ENCODE peak calls at places on chromosomes 6 and 20, in four cellular contexts. J is lung, E is lower lobe of right lung, G is fibroblast of lung. K is an unnamed sample.

GRCh38 chr20:47241345-47241781 is 115.1 kb downstream of the ZMYND8 start:
- DNase-seq in G (peak), E (no peak), J (no peak), K (no peak)

GRCh38 chr6:111601875-111602274 is 3.8 kb downstream of the TRAF3IP2 start:
- DNase-seq in J (no peak), G (peak), E (no peak), K (no peak)

GRCh38 chr6:136550045-136550329 is 235 bp downstream of the MAP7 start:
- DNase-seq in E (no peak), G (no peak), J (no peak), K (no peak)

GRCh38 chr6:127053032-127053908 is 65.2 kb upstream of the RSPO3 start:
- DNase-seq in E (no peak), G (peak), J (no peak), K (no peak)

GRCh38 chr20:57323034-57323433 is 6.6 kb upstream of the SPO11 start:
- DNase-seq in J (no peak), E (no peak), G (peak), K (no peak)

GRCh38 chr6:4102687-4103244 is 23.8 kb upstream of the FAM217A start:
- DNase-seq in G (no peak), E (no peak), J (no peak), K (no peak)

GRCh38 chr20:3730803-3731370 is 1.6 kb upstream of the HSPA12B start:
- DNase-seq in G (no peak), J (no peak), E (no peak), K (no peak)

GRCh38 chr6:4371207-4371921 is 236.0 kb upstream of the ECI2 start:
- DNase-seq in J (no peak), G (peak), E (no peak), K (no peak)

GRCh38 chr6:20038805-20039204 is 173.5 kb downstream of the MBOAT1 start:
- DNase-seq in J (no peak), G (peak), E (no peak), K (peak)

GRCh38 chr6:7145269-7146078 is 37.7 kb downstream of the RREB1 start:
- DNase-seq in E (no peak), G (no peak), J (peak), K (peak)

GRCh38 chr20:46928580-46929132 is 34.0 kb downstream of the EYA2 start:
- DNase-seq in G (peak), E (no peak), J (no peak), K (no peak)

GRCh38 chr20:61881416-61881815 is 184.3 kb downstream of the TAF4 start:
- DNase-seq in E (no peak), J (no peak), G (no peak), K (no peak)

GRCh38 chr20:32681175-32682084 is 7.7 kb upstream of the C20orf203 start:
- DNase-seq in G (peak), E (no peak), J (no peak), K (peak)

GRCh38 chr20:57390604-57391438 is at the start of gene RBM38:
- DNase-seq in J (peak), G (peak), E (peak), K (no peak)

GRCh38 chr20:23583526-23583925 is 15.2 kb upstream of the CST9L start:
- DNase-seq in E (no peak), G (no peak), J (no peak), K (peak)

GRCh38 chr20:19015326-19015725 is 197.1 kb upstream of the SLC24A3 start:
- DNase-seq in E (no peak), J (no peak), G (no peak), K (no peak)

GRCh38 chr6:72248621-72249020 is 362.3 kb downstream of the RIMS1 start:
- DNase-seq in G (peak), J (no peak), E (no peak), K (no peak)

GRCh38 chr6:30894381-30894780 is 10.1 kb downstream of the DDR1 start:
- DNase-seq in G (no peak), E (peak), J (no peak), K (no peak)

GRCh38 chr6:88220493-88220892 is 54.3 kb upstream of the CNR1 start:
- DNase-seq in J (no peak), G (peak), E (no peak), K (no peak)

GRCh38 chr6:134288538-134289203 is 29.2 kb downstream of the SGK1 start:
- DNase-seq in E (no peak), G (peak), J (no peak), K (peak)

GRCh38 chr6:123967900-123968299 is 164.2 kb downstream of the NKAIN2 start:
- DNase-seq in G (no peak), E (no peak), J (no peak), K (no peak)

GRCh38 chr6:26569433-26569764 is 27.4 kb upstream of the ABT1 start:
- DNase-seq in J (no peak), G (no peak), E (no peak), K (no peak)

GRCh38 chr20:34736106-34736505 is 32.0 kb downstream of the TP53INP2 start:
- DNase-seq in E (no peak), G (no peak), J (no peak), K (no peak)

GRCh38 chr6:38460216-38460615 is 179.5 kb downstream of the BTBD9 start:
- DNase-seq in G (peak), E (no peak), J (no peak), K (no peak)

GRCh38 chr20:9989066-9989724 is 45.6 kb upstream of the ANKEF1 start:
- DNase-seq in J (no peak), E (no peak), G (peak), K (no peak)

GRCh38 chr6:20817806-20818320 is 283.6 kb downstream of the CDKAL1 start:
- DNase-seq in J (no peak), E (no peak), G (peak), K (no peak)

GRCh38 chr6:47247227-47247797 is 62.4 kb downstream of the TNFRSF21 start:
- DNase-seq in J (no peak), E (no peak), G (no peak), K (no peak)

GRCh38 chr20:57680934-57681914 is 28.6 kb downstream of the PMEPA1 start:
- DNase-seq in J (no peak), E (no peak), G (no peak), K (no peak)

GRCh38 chr6:44932651-44933091 is 395.5 kb upstream of the RUNX2 start:
- DNase-seq in E (no peak), J (no peak), G (no peak), K (no peak)

GRCh38 chr6:158629376-158630221 is 14.9 kb downstream of the DYNLT1 start:
- DNase-seq in E (no peak), G (no peak), J (no peak), K (no peak)

GRCh38 chr20:16286601-16287000 is 286.6 kb downstream of the KIF16B start:
- DNase-seq in G (no peak), E (no peak), J (no peak), K (no peak)

GRCh38 chr6:55980627-55981211 is 105.3 kb upstream of the BMP5 start:
- DNase-seq in J (no peak), E (no peak), G (peak), K (no peak)

GRCh38 chr20:21515300-21516179 is 1.7 kb upstream of the NKX2-2 start:
- DNase-seq in J (no peak), E (no peak), G (no peak), K (no peak)

GRCh38 chr6:164321297-164321696 is 906.8 kb downstream of the QKI start:
- DNase-seq in G (no peak), J (no peak), E (no peak), K (no peak)

GRCh38 chr20:16438100-16438499 is 135.1 kb downstream of the KIF16B start:
- DNase-seq in J (no peak), G (no peak), E (no peak), K (no peak)

GRCh38 chr20:25247666-25248500 is at the start of gene PYGB:
- DNase-seq in G (peak), E (peak), J (peak), K (peak)

GRCh38 chr6:43817192-43817591 is 47.2 kb downstream of the VEGFA start:
- DNase-seq in G (no peak), E (no peak), J (no peak), K (no peak)

GRCh38 chr6:17863971-17864754 is 123.3 kb downstream of the KIF13A start:
- DNase-seq in E (no peak), J (no peak), G (peak), K (peak)

GRCh38 chr6:169172946-169173345 is 80.7 kb downstream of the THBS2 start:
- DNase-seq in G (no peak), J (peak), E (no peak), K (no peak)

GRCh38 chr20:32360333-32360634 is 2.2 kb downstream of the ASXL1 start:
- DNase-seq in G (no peak), J (no peak), E (no peak), K (no peak)

DNA sequence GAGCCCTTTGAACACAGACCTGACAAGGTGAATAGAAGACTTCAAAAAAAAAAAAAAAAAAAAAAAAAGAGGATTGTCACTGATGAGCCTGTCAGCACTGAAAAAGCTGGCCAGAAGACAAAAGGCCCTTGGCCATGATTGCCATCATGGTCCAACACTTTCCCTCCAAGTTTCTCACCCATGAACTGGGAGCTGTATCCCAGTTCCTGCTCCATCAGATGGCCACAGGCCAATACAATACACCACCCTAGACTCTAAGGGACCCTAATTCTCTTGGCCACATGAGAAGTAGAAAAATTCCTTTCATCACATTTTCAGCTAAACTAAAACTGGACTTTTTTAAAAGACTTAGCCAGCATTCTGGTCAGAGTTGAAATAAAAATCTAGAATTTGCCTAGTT is 50.2 kb downstream of the NUDT3 start:
- DNase-seq in J (no peak), E (no peak), G (no peak), K (no peak)
- H3K27ac ChIP-seq in J (peak), E (no peak), G (no peak), K (no peak)

DNA sequence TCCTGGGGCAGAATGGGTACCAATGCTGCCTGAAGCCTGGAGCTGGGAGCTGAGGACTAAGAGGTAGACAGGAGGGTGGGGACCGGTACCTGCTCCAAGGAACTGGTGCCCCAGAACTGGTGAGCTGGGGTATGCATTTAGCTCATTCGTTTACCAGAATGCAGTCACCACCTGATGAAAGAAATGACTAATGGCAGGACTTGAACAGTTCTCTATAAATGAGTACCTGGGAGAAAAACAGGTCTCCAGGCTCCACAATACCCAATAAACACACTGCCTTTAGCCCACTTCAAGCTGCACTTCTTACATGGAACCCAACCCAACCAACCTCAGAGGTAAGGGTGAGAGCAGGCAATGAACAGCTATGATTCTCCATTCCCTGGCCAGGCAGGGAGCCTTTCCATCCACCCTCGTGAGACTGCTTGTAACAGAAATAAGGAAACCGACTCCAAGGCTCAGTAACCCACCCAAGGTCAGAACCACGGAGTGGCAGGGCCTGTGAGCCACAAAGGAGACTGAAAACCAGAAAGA is 15.4 kb downstream of the FKBP1A start:
- DNase-seq in E (no peak), J (no peak), G (no peak), K (no peak)
- H3K27ac ChIP-seq in E (peak), J (peak), G (no peak), K (peak)

GRCh38 chr6:116459927-116460326 is 1.2 kb upstream of the CALHM6 start:
- DNase-seq in E (no peak), J (no peak), G (no peak), K (no peak)

GRCh38 chr6:116465246-116465645 is 4.1 kb downstream of the CALHM6 start:
- DNase-seq in E (peak), J (no peak), G (no peak), K (no peak)

GRCh38 chr6:116462516-116462915 is 1.3 kb downstream of the CALHM6 start:
- DNase-seq in J (no peak), E (no peak), G (no peak), K (no peak)

GRCh38 chr6:116461075-116461474 is at the start of gene CALHM6:
- DNase-seq in J (no peak), G (no peak), E (no peak), K (no peak)

GRCh38 chr6:116461563-116462507 is 660 bp downstream of the CALHM6 start:
- DNase-seq in E (peak), G (peak), J (peak), K (no peak)
- H3K27ac ChIP-seq in E (peak), G (no peak), J (no peak), K (no peak)

GRCh38 chr6:32183483-32184083 is 470 bp downstream of the AGER start:
- DNase-seq in G (no peak), E (no peak), J (no peak), K (no peak)

GRCh38 chr6:32181890-32182529 is 2.0 kb downstream of the AGER start:
- DNase-seq in G (no peak), E (no peak), J (no peak), K (no peak)

GRCh38 chr6:32181148-32181702 is 2.8 kb downstream of the AGER start:
- DNase-seq in E (no peak), J (no peak), G (no peak), K (no peak)

GRCh38 chr6:32183030-32183429 is 1.0 kb downstream of the AGER start:
- DNase-seq in J (no peak), E (no peak), G (no peak), K (no peak)

GRCh38 chr6:32182617-32183016 is 1.4 kb downstream of the AGER start:
- DNase-seq in E (no peak), J (no peak), G (no peak), K (no peak)
- H3K27ac ChIP-seq in E (peak), J (no peak), G (no peak), K (no peak)